ENCODE peak calls at places on chromosomes 12 and 14, in seven cellular contexts. C is mesendoderm, I is IMR-90, V is H1, B is H9, J is mesenchymal stem cell, P is trophoblast cell. A is an unnamed sample.
A peak's percentile ranks its signal among the peaks of the same experiment; 100 is the strongest.

GRCh38 chr12:466762-467161 is 7.0 kb downstream of the B4GALNT3 start:
- DNase-seq in C (no peak), I (no peak), V (no peak), B (no peak), J (no peak), P (no peak), A (no peak)

GRCh38 chr14:99575043-99576023 is 28.7 kb downstream of the CCDC85C start:
- DNase-seq in C (peak; percentile 50), I (peak; percentile 19), V (no peak), B (no peak), J (no peak), P (peak; percentile 80), A (no peak)

GRCh38 chr12:56723889-56724659 is 1.0 kb downstream of the NACA start:
- DNase-seq in C (peak; percentile 49), I (peak; percentile 86), V (no peak), B (no peak), J (peak; percentile 86), P (peak; percentile 67), A (no peak)

GRCh38 chr14:85248881-85249635 is 280.9 kb upstream of the FLRT2 start:
- DNase-seq in C (peak; percentile 45), I (peak; percentile 11), V (no peak), B (no peak), J (no peak), P (no peak), A (no peak)

GRCh38 chr12:23528316-23528715 is 421.2 kb downstream of the SOX5 start:
- DNase-seq in C (peak; percentile 46), I (no peak), V (no peak), B (no peak), J (no peak), P (no peak), A (no peak)

GRCh38 chr14:23639048-23639890 is 3.1 kb downstream of the DHRS2 start:
- DNase-seq in C (no peak), I (no peak), V (no peak), B (no peak), J (no peak), P (no peak), A (no peak)

GRCh38 chr14:22848391-22849164 is 12.2 kb downstream of the MMP14 start:
- DNase-seq in C (peak; percentile 68), I (peak; percentile 92), V (no peak), B (peak; percentile 48), J (peak; percentile 80), P (no peak), A (no peak)

GRCh38 chr12:13404631-13405473 is 208.3 kb downstream of the EMP1 start:
- DNase-seq in C (no peak), I (no peak), V (no peak), B (no peak), J (no peak), P (no peak), A (no peak)

GRCh38 chr14:105355850-105356604 is 41.5 kb downstream of the PACS2 start:
- DNase-seq in C (no peak), I (no peak), V (no peak), B (no peak), J (no peak), P (no peak), A (no peak)
- H2BK5ac ChIP-seq in C (no peak overlapping the region), I (no peak overlapping the region), V (no peak overlapping the region), B (no peak overlapping the region), J (no peak overlapping the region), P (no peak overlapping the region), A (no peak overlapping the region)

GRCh38 chr12:3197131-3197818 is 120.1 kb downstream of the TSPAN9 start:
- DNase-seq in C (no peak), I (no peak), V (no peak), B (no peak), J (no peak), P (peak; percentile 22), A (no peak)

GRCh38 chr12:3200032-3200617 is 122.9 kb downstream of the TSPAN9 start:
- DNase-seq in C (peak; percentile 94), I (peak; percentile 65), V (peak; percentile 70), B (peak; percentile 94), J (peak; percentile 74), P (peak; percentile 41), A (peak; percentile 86)

GRCh38 chr12:3200779-3201738 is 123.9 kb downstream of the TSPAN9 start:
- DNase-seq in C (no peak), I (no peak), V (no peak), B (no peak), J (peak; percentile 36), P (no peak), A (no peak)

GRCh38 chr12:3201741-3202500 is 124.7 kb downstream of the TSPAN9 start:
- DNase-seq in C (no peak), I (no peak), V (no peak), B (no peak), J (no peak), P (no peak), A (no peak)

GRCh38 chr12:3199551-3200031 is 122.4 kb downstream of the TSPAN9 start:
- DNase-seq in C (peak; percentile 52), I (peak; percentile 59), V (no peak), B (no peak), J (peak; percentile 74), P (no peak), A (peak; percentile 45)
- H2BK5ac ChIP-seq in C (no peak overlapping the region), I (no peak overlapping the region), V (no peak overlapping the region), B (no peak overlapping the region), J (no peak overlapping the region), P (no peak overlapping the region), A (peak overlapping the region; percentile 76)

DNA sequence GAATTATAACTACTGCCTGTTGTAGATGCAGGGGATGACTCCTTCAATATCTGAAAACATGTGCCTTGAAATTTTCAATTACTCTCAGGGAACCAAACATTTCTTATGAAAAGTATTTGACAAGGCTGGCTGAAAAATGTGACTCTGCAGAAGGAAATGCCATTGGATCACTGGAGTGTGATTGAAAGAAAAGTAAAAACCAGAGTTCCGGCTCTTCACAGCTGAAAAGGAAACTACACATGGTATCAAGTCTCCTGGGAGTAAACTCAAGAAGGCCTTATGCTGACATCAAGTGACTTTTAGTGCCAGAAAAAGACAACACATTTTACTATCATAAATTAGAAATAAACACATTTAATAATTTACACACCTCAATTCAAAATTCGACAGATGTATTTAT is 693.0 kb downstream of the LRFN5 start:
- DNase-seq in C (no peak), I (no peak), V (no peak), B (no peak), J (no peak), P (no peak), A (no peak)
- H2BK5ac ChIP-seq in C (no peak overlapping the region), I (no peak overlapping the region), V (no peak overlapping the region), B (no peak overlapping the region), J (no peak overlapping the region), P (no peak overlapping the region), A (no peak overlapping the region)

DNA sequence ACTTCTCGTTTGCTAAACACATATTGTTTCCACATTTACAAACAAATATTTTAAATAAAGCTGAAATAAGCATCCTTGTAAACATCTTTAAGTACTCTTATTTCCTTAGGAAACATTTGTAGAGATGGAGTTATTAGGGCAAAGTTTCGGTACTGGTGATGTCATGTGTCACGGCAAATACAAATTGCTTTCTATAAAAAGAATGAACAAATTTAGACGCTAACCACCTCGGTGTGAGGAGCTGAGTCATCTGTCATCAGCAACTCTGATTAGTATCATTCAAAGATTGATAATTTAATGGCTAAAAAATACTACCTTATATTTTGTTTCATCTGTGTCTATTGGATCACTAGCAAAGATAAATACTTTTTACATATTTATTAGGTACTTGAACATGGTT is 982.0 kb downstream of the VRK1 start:
- DNase-seq in C (no peak), I (no peak), V (no peak), B (no peak), J (no peak), P (no peak), A (no peak)
- H2BK5ac ChIP-seq in C (no peak overlapping the region), I (no peak overlapping the region), V (no peak overlapping the region), B (no peak overlapping the region), J (no peak overlapping the region), P (no peak overlapping the region), A (no peak overlapping the region)

DNA sequence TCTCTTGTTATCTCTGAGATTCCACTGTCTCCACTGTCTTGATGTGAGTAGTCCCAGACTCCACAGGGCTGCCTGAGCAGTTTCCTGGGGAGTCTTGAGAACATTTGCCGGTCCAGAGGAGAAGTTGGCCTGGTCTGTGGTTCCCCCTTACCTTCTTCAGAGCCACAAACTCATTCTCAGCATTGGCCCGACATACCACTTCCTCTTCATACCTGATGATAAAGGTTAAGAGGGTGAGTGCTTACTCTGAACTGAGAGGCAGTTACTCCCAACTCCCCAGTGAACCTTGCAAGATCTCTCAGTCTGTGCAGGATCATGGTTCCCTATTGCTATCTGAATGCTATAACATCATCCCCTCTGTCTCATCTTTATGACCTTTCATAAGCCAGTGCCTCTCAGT is 2.6 kb downstream of the KRT84 start:
- DNase-seq in C (no peak), I (no peak), V (no peak), B (no peak), J (no peak), P (no peak), A (no peak)
- H2BK5ac ChIP-seq in C (no peak overlapping the region), I (no peak overlapping the region), V (no peak overlapping the region), B (no peak overlapping the region), J (no peak overlapping the region), P (no peak overlapping the region), A (no peak overlapping the region)

GRCh38 chr14:77299776-77300175 is 20.9 kb downstream of the POMT2 start:
- DNase-seq in C (no peak), I (no peak), V (no peak), B (no peak), J (no peak), P (no peak), A (no peak)

GRCh38 chr14:77296906-77297305 is 23.8 kb downstream of the POMT2 start:
- DNase-seq in C (no peak), I (no peak), V (no peak), B (no peak), J (no peak), P (no peak), A (no peak)

GRCh38 chr14:77302926-77303325 is 17.8 kb downstream of the POMT2 start:
- DNase-seq in C (peak; percentile 78), I (peak; percentile 77), V (no peak), B (no peak), J (peak; percentile 95), P (peak; percentile 32), A (no peak)

GRCh38 chr14:77303417-77304156 is 17.1 kb downstream of the POMT2 start:
- DNase-seq in C (peak; percentile 86), I (peak; percentile 97), V (no peak), B (no peak), J (peak; percentile 99), P (peak; percentile 79), A (no peak)

DNA sequence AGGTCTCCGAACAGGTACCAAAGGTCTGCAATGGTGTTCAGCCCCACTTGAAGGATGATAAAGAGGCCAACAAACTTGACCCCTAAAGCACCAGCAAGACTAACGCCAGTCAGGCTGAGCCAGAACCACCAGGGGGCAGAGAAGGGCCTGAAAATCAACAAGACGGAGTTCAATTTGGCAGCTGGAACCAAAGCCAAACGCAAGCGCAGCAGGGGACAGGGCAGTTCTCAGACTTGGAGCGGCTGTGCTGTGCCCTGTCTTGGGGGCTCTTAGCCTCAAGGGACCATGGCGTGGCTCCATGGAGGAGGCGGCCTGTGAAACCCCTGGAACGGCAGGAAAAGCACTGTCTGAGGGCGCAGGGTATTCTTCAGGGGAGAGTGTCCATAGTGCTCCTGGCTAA is 19.6 kb downstream of the POMT2 start:
- DNase-seq in C (peak; percentile 93), I (peak; percentile 85), V (peak; percentile 83), B (peak; percentile 88), J (peak; percentile 87), P (peak; percentile 90), A (peak; percentile 66)
- H2BK5ac ChIP-seq in C (no peak overlapping the region), I (no peak overlapping the region), V (no peak overlapping the region), B (no peak overlapping the region), J (no peak overlapping the region), P (no peak overlapping the region), A (no peak overlapping the region)